ENCODE peak calls at places on chromosome 4, in seven cellular contexts. J is Calu3, Q is fibroblast of the aortic adventitia, B is kidney epithelial cell, M is NB4, F is ascending aorta, S is glutamatergic neuron. X is an unnamed sample.

GRCh38 chr4:145177511-145177905 is 2.9 kb downstream of the OTUD4 start:
- DNase-seq in J (no peak), Q (peak), B (no peak), M (peak), F (no peak), S (no peak), X (no peak)

GRCh38 chr4:139020384-139020783 is 4.8 kb downstream of the NOCT start:
- DNase-seq in J (no peak), Q (no peak), B (no peak), M (no peak), F (no peak), S (no peak), X (no peak)

GRCh38 chr4:25993564-25994185 is 79.7 kb downstream of the SMIM20 start:
- DNase-seq in J (peak), Q (peak), B (no peak), M (peak), F (no peak), S (peak), X (peak)

GRCh38 chr4:174340714-174341113 is 57.0 kb downstream of the CEP44 start:
- DNase-seq in J (no peak), Q (peak), B (no peak), M (no peak), F (no peak), S (no peak), X (no peak)

GRCh38 chr4:70746179-70746839 is 24.5 kb downstream of the RUFY3 start:
- DNase-seq in J (no peak), Q (peak), B (no peak), M (no peak), F (no peak), S (no peak), X (no peak)

GRCh38 chr4:150164055-150164454 is 85.8 kb downstream of the DCLK2 start:
- DNase-seq in J (no peak), Q (peak), B (no peak), M (no peak), F (no peak), S (no peak), X (no peak)

GRCh38 chr4:16524911-16525574 is 298.8 kb upstream of the TAPT1 start:
- DNase-seq in J (no peak), Q (peak), B (no peak), M (no peak), F (no peak), S (no peak), X (no peak)

GRCh38 chr4:40612831-40613230 is 16.8 kb downstream of the RBM47 start:
- DNase-seq in J (no peak), Q (no peak), B (no peak), M (no peak), F (no peak), S (no peak), X (no peak)

GRCh38 chr4:184657144-184657543 is 7.6 kb downstream of the PRIMPOL start:
- DNase-seq in J (no peak), Q (no peak), B (no peak), M (no peak), F (no peak), S (no peak), X (no peak)

GRCh38 chr4:82797048-82797590 is 1.5 kb downstream of the SCD5 start:
- DNase-seq in J (peak), Q (no peak), B (no peak), M (no peak), F (no peak), S (peak), X (no peak)

GRCh38 chr4:153593166-153593565 is 90.9 kb upstream of the TLR2 start:
- DNase-seq in J (no peak), Q (no peak), B (no peak), M (no peak), F (no peak), S (no peak), X (no peak)

GRCh38 chr4:174505012-174505411 is 17.3 kb downstream of the HPGD start:
- DNase-seq in J (no peak), Q (no peak), B (no peak), M (no peak), F (no peak), S (no peak), X (no peak)

GRCh38 chr4:157550028-157550427 is 329.5 kb downstream of the GRIA2 start:
- DNase-seq in J (no peak), Q (no peak), B (no peak), M (peak), F (no peak), S (no peak), X (no peak)

GRCh38 chr4:162163892-162164759 is at the start of gene FSTL5:
- DNase-seq in J (peak), Q (no peak), B (peak), M (peak), F (no peak), S (peak), X (peak)

GRCh38 chr4:138959421-138959820 is 56.2 kb upstream of the NOCT start:
- DNase-seq in J (no peak), Q (peak), B (no peak), M (peak), F (no peak), S (no peak), X (no peak)

GRCh38 chr4:2792711-2793577 is at the start of gene SH3BP2:
- DNase-seq in J (peak), Q (peak), B (no peak), M (peak), F (no peak), S (peak), X (peak)

GRCh38 chr4:53987761-53988171 is 76.6 kb downstream of the CHIC2 start:
- DNase-seq in J (no peak), Q (peak), B (peak), M (no peak), F (no peak), S (no peak), X (no peak)

GRCh38 chr4:102580463-102580842 is 79.3 kb downstream of the NFKB1 start:
- DNase-seq in J (no peak), Q (no peak), B (no peak), M (no peak), F (no peak), S (no peak), X (no peak)

GRCh38 chr4:48668254-48669017 is 111.6 kb downstream of the FRYL start:
- DNase-seq in J (peak), Q (no peak), B (no peak), M (no peak), F (no peak), S (no peak), X (no peak)

GRCh38 chr4:188554413-188554812 is 415.2 kb downstream of the TRIML1 start:
- DNase-seq in J (no peak), Q (no peak), B (no peak), M (no peak), F (no peak), S (peak), X (no peak)

GRCh38 chr4:99293357-99293756 is 2.6 kb upstream of the ADH1A start:
- DNase-seq in J (no peak), Q (no peak), B (no peak), M (no peak), F (no peak), S (no peak), X (no peak)

GRCh38 chr4:163448541-163449203 is 24.9 kb downstream of the TKTL2 start:
- DNase-seq in J (no peak), Q (no peak), B (peak), M (no peak), F (no peak), S (no peak), X (no peak)

GRCh38 chr4:37389967-37390580 is 145.5 kb downstream of the NWD2 start:
- DNase-seq in J (peak), Q (peak), B (no peak), M (peak), F (no peak), S (no peak), X (peak)

GRCh38 chr4:81404294-81404693 is 67.4 kb downstream of the RASGEF1B start:
- DNase-seq in J (no peak), Q (no peak), B (no peak), M (no peak), F (no peak), S (no peak), X (no peak)
- TF ChIP-seq CTCF in J (no peak), Q (no peak), B (peak), M (no peak), F (no peak), S (no peak), X (no peak)

DNA sequence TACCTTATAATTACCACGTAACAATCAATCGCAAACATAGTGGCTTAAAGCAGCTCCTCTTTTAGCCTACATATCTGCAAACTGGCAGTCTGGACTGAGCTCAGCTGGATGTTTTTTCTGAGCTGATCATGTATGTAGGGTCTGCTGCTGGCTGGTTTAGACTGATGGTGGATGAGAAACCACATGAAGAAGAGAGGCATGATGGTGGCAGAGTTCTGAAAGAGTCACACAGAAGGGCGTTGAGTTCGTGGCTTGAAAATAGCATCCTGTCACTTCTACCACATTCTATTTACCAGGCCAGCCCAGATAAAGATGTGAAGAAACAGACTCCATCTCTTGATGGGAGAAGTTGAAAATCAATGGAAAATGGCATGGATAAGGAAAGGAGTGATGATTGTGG is 151.3 kb downstream of the SNCA start:
- DNase-seq in J (no peak), Q (no peak), B (no peak), M (no peak), F (no peak), S (no peak), X (no peak)
- TF ChIP-seq CTCF in J (no peak), Q (no peak), B (no peak), M (no peak), F (no peak), S (no peak), X (no peak)

GRCh38 chr4:674172-675035 is at the start of the genes ATP5ME and MYL5:
- DNase-seq in J (peak), Q (peak), B (peak), M (peak), F (peak), S (peak), X (peak)
- TF ChIP-seq CTCF in J (peak), Q (peak), B (peak), M (peak), F (peak), S (peak), X (no peak)

DNA sequence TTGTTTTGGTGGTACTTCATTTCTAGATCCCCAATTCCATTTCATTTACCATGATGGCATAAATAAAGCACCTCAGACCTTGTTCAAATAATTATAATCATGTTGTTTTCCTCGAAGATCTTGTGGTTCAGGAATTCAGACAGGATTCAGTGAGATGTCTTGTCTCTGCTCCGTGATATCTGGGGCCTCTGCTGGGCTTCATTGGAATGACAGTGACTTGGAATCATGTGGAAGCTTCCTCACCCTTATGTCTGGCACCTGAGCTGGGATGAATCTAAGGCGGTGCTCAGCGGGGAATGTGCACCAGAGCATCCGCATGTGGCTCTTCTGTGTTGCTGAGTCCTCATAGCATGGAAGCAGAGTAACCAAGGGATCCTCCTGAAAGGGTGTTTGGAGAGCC is 132.2 kb downstream of the VEGFC start:
- DNase-seq in J (no peak), Q (no peak), B (no peak), M (no peak), F (no peak), S (no peak), X (no peak)
- TF ChIP-seq CTCF in J (no peak), Q (no peak), B (no peak), M (no peak), F (no peak), S (no peak), X (no peak)

DNA sequence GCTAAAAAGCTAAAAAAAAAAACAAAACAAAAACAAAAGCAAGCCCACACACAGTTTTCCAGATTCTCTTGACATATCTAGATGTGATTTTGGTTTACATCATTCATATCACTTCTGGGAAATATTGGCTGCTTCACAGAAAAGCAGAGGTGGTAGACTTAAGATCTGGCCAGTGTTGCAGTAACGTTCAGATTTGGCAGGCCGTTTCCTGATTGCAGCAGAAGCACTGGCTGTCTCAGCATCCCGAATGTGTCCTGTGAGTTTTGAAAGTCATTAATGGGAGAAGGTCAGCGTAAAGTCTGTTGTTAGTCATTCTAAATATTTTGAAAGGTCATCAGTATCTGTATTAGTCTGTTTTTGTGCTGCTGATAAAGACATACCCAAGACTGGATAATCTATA is 2062.0 kb downstream of the ARAP2 start:
- DNase-seq in J (no peak), Q (peak), B (no peak), M (no peak), F (no peak), S (no peak), X (no peak)
- TF ChIP-seq CTCF in J (no peak), Q (no peak), B (no peak), M (no peak), F (no peak), S (no peak), X (no peak)

GRCh38 chr4:52910115-52910514 is 48.0 kb downstream of the RASL11B start:
- DNase-seq in J (no peak), Q (no peak), B (no peak), M (no peak), F (no peak), S (no peak), X (no peak)
- TF ChIP-seq CTCF in J (no peak), Q (peak), B (no peak), M (no peak), F (no peak), S (no peak), X (no peak)

GRCh38 chr4:143773998-143774898 is 73.8 kb upstream of the FREM3 start:
- DNase-seq in J (peak), Q (peak), B (peak), M (peak), F (no peak), S (peak), X (no peak)
- TF ChIP-seq CTCF in J (peak), Q (peak), B (peak), M (peak), F (peak), S (peak), X (no peak)

GRCh38 chr4:96736352-96736889 is 896.5 kb downstream of the PDHA2 start:
- DNase-seq in J (peak), Q (no peak), B (peak), M (no peak), F (no peak), S (no peak), X (no peak)
- TF ChIP-seq CTCF in J (no peak), Q (no peak), B (no peak), M (no peak), F (no peak), S (no peak), X (no peak)

GRCh38 chr4:386708-387105 is 49.1 kb downstream of the ZNF141 start:
- DNase-seq in J (no peak), Q (no peak), B (no peak), M (no peak), F (no peak), S (peak), X (no peak)
- TF ChIP-seq CTCF in J (no peak), Q (no peak), B (no peak), M (no peak), F (no peak), S (no peak), X (no peak)